ENCODE peak calls at places on chromosomes 5 and 9, in ten cellular contexts. U, J, C, D, L, Z, I, K, P and M are unnamed samples.

GRCh38 chr5:80569961-80570786 is at the start of gene ANKRD34B:
- DNase-seq in U (no peak), J (no peak), C (no peak), D (no peak), L (no peak), Z (no peak), I (peak; percentile 17), K (no peak), P (no peak), M (peak; percentile 17)

GRCh38 chr5:69517763-69518212 is 25.2 kb downstream of the OCLN start:
- DNase-seq in U (no peak), J (no peak), C (no peak), D (peak; percentile 69), L (no peak), Z (no peak), I (no peak), K (no peak), P (no peak), M (no peak)

GRCh38 chr5:2266668-2267240 is 384.0 kb upstream of the IRX4 start:
- DNase-seq in U (no peak), J (no peak), C (no peak), D (no peak), L (no peak), Z (no peak), I (no peak), K (no peak), P (no peak), M (no peak)

GRCh38 chr9:8653855-8654254 is 854.3 kb upstream of the DMAC1 start:
- DNase-seq in U (no peak), J (no peak), C (no peak), D (no peak), L (no peak), Z (no peak), I (no peak), K (no peak), P (no peak), M (no peak)

GRCh38 chr5:63919763-63920478 is 42.3 kb downstream of the HTR1A start:
- DNase-seq in U (no peak), J (no peak), C (no peak), D (no peak), L (no peak), Z (no peak), I (no peak), K (no peak), P (no peak), M (no peak)

GRCh38 chr9:113738506-113738897 is 137.6 kb upstream of the ZNF618 start:
- DNase-seq in U (no peak), J (no peak), C (no peak), D (no peak), L (no peak), Z (no peak), I (no peak), K (no peak), P (no peak), M (no peak)

GRCh38 chr9:110714314-110714713 is 45.7 kb downstream of the MUSK start:
- DNase-seq in U (no peak), J (no peak), C (no peak), D (peak; percentile 42), L (no peak), Z (no peak), I (no peak), K (no peak), P (no peak), M (no peak)

GRCh38 chr5:81768960-81769452 is 18.1 kb upstream of the SSBP2 start:
- DNase-seq in U (peak; percentile 82), J (no peak), C (no peak), D (peak; percentile 88), L (peak; percentile 89), Z (peak; percentile 94), I (no peak), K (no peak), P (no peak), M (no peak)

GRCh38 chr5:153831976-153832375 is 206.7 kb downstream of the FAM114A2 start:
- DNase-seq in U (no peak), J (no peak), C (peak; percentile 78), D (peak; percentile 17), L (peak; percentile 28), Z (peak; percentile 22), I (no peak), K (no peak), P (no peak), M (no peak)

GRCh38 chr9:23824241-23825142 is 1.5 kb downstream of the ELAVL2 start:
- DNase-seq in U (no peak), J (no peak), C (no peak), D (peak; percentile 60), L (peak; percentile 2), Z (no peak), I (peak; percentile 38), K (no peak), P (no peak), M (peak; percentile 42)

GRCh38 chr9:93132287-93132927 is 1.6 kb downstream of the NINJ1 start:
- DNase-seq in U (no peak), J (peak; percentile 79), C (no peak), D (peak; percentile 35), L (peak; percentile 78), Z (no peak), I (no peak), K (no peak), P (peak; percentile 70), M (no peak)

GRCh38 chr9:120534266-120534665 is 45.7 kb downstream of the CDK5RAP2 start:
- DNase-seq in U (no peak), J (no peak), C (no peak), D (no peak), L (no peak), Z (no peak), I (no peak), K (no peak), P (no peak), M (no peak)

GRCh38 chr5:96332535-96333396 is 100.3 kb downstream of the PCSK1 start:
- DNase-seq in U (no peak), J (no peak), C (no peak), D (no peak), L (no peak), Z (no peak), I (no peak), K (no peak), P (no peak), M (no peak)

GRCh38 chr5:19795218-19795617 is 192.8 kb downstream of the CDH18 start:
- DNase-seq in U (no peak), J (no peak), C (no peak), D (peak; percentile 46), L (peak; percentile 21), Z (peak; percentile 67), I (no peak), K (no peak), P (no peak), M (no peak)

GRCh38 chr9:1775230-1775629 is 239.9 kb upstream of the SMARCA2 start:
- DNase-seq in U (no peak), J (no peak), C (no peak), D (no peak), L (no peak), Z (no peak), I (no peak), K (no peak), P (no peak), M (no peak)

GRCh38 chr5:179806250-179807045 is at the start of gene MGAT4B:
- DNase-seq in U (no peak), J (peak; percentile 81), C (peak; percentile 83), D (peak; percentile 73), L (peak; percentile 77), Z (peak; percentile 48), I (peak; percentile 48), K (peak; percentile 66), P (peak; percentile 57), M (peak; percentile 50)

DNA sequence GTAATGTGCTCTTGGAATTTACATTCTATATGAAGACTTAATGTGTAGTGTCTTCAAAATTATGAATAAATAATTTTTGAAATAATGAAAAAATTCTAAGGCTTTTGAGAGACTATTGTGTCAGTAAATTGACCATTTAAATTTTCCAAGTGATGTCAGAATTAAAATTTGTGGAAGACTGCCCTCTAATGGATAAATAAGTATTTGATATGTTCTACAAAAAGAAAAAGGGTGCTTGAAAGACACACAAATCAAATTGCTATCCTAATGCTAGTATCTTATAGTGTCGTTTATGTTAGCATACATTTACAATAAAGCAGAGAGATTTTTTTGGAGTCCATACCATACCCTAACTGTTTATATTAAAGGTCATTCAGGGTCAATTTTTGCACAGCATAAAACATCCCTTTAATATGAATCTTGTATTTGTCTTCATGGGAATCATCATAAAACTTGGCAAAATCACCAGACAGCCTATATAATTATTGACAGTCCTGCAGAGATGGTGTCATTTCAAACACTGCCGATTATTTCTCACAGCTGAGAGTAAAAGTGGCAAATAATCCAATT is 120.8 kb upstream of the SLC27A6 start:
- DNase-seq in U (no peak), J (no peak), C (no peak), D (peak; percentile 58), L (no peak), Z (peak; percentile 6), I (no peak), K (no peak), P (no peak), M (no peak)
- TF ChIP-seq CTCF in U (peak; percentile 12), J (no peak), C (peak; percentile 73), D (peak; percentile 22), L (no peak), Z (peak; percentile 77), I (peak; percentile 44), K (no peak), P (peak; percentile 26), M (peak; percentile 73)

GRCh38 chr9:95124582-95125359 is 192.7 kb downstream of the FANCC start:
- DNase-seq in U (no peak), J (no peak), C (no peak), D (no peak), L (peak; percentile 13), Z (no peak), I (no peak), K (no peak), P (no peak), M (no peak)
- TF ChIP-seq CTCF in U (peak; percentile 12), J (no peak), C (peak; percentile 35), D (peak; percentile 38), L (no peak), Z (peak; percentile 60), I (peak; percentile 37), K (no peak), P (no peak), M (peak; percentile 40)

GRCh38 chr9:20703146-20703545 is 19.1 kb downstream of the FOCAD start:
- DNase-seq in U (no peak), J (no peak), C (no peak), D (no peak), L (no peak), Z (no peak), I (no peak), K (no peak), P (no peak), M (no peak)
- TF ChIP-seq CTCF in U (no peak), J (no peak), C (no peak), D (no peak), L (no peak), Z (no peak), I (no peak), K (no peak), P (no peak), M (no peak)

DNA sequence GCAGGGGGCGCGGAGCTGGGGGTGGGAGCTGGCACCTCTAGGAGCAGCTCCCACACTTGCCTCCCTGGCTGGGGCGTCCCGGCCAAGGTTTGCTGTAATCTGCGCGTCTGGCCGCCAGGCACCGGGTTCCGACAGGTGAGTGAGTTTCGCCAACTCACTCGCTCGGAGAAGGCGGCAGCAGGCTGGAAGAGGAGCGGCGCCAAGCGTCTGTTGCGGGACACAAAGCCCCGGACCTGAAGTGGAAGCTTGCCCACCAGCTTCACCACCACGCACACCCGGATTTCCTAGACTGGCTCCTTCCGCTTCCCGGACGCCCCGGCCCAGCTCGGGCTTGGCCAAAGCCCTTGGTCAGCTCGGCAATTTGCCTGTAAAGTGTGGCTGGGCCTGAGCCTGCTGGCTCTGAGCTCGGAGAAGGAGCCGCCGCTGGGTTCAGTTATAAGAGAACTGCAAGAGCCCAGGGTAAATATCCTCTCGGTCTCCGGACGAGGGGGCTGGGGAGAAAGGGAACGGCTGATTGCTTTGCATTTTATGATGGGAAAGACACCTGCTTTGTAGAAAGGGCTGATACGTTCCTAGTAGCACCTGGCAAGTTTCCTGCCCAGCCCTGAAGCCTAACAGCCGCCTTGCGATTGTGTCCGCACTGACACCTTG is 461 bp upstream of the GNA14 start:
- DNase-seq in U (no peak), J (peak; percentile 77), C (no peak), D (peak; percentile 10), L (no peak), Z (no peak), I (no peak), K (no peak), P (no peak), M (no peak)
- TF ChIP-seq CTCF in U (no peak), J (no peak), C (no peak), D (no peak), L (no peak), Z (no peak), I (no peak), K (no peak), P (no peak), M (no peak)